ENCODE peak calls at places on chromosomes 5 and 9, in five cellular contexts. T is lower lobe of right lung, R is spleen, C is coronary artery, S is left lung. U is an unnamed sample.

GRCh38 chr5:149957855-149958254 is 2.7 kb upstream of the SLC26A2 start:
- DNase-seq in T (no peak), R (no peak), C (no peak), S (no peak), U (no peak)

GRCh38 chr9:114607671-114608524 is 3.2 kb upstream of the TMEM268 start:
- DNase-seq in T (no peak), R (no peak), C (no peak), S (no peak), U (no peak)

GRCh38 chr9:125902224-125902623 is 155.1 kb downstream of the PBX3 start:
- DNase-seq in T (no peak), R (no peak), C (no peak), S (no peak), U (peak)

GRCh38 chr9:137434498-137435380 is 6.4 kb downstream of the ENTPD8 start:
- DNase-seq in T (peak), R (peak), C (no peak), S (peak), U (no peak)

GRCh38 chr5:79560774-79561524 is 47.0 kb upstream of the HOMER1 start:
- DNase-seq in T (no peak), R (no peak), C (no peak), S (no peak), U (peak)

GRCh38 chr5:56698463-56699381 is 116.6 kb upstream of the MAP3K1 start:
- DNase-seq in T (no peak), R (no peak), C (no peak), S (no peak), U (no peak)

GRCh38 chr9:114619205-114619758 is 8.2 kb downstream of the TMEM268 start:
- DNase-seq in T (peak), R (no peak), C (no peak), S (peak), U (no peak)

GRCh38 chr9:125991886-125992529 is 244.8 kb downstream of the PBX3 start:
- DNase-seq in T (peak), R (no peak), C (no peak), S (peak), U (no peak)

GRCh38 chr9:133359420-133360175 is 3.2 kb downstream of the SURF2 start:
- DNase-seq in T (peak), R (no peak), C (no peak), S (peak), U (no peak)

GRCh38 chr5:15600035-15600434 is 100.1 kb downstream of the FBXL7 start:
- DNase-seq in T (no peak), R (no peak), C (no peak), S (no peak), U (no peak)

GRCh38 chr9:385818-386398 is 171.2 kb downstream of the DOCK8 start:
- DNase-seq in T (no peak), R (no peak), C (no peak), S (no peak), U (peak)

GRCh38 chr5:135880801-135881200 is 14.8 kb downstream of the IL9 start:
- DNase-seq in T (no peak), R (no peak), C (no peak), S (no peak), U (no peak)

DNA sequence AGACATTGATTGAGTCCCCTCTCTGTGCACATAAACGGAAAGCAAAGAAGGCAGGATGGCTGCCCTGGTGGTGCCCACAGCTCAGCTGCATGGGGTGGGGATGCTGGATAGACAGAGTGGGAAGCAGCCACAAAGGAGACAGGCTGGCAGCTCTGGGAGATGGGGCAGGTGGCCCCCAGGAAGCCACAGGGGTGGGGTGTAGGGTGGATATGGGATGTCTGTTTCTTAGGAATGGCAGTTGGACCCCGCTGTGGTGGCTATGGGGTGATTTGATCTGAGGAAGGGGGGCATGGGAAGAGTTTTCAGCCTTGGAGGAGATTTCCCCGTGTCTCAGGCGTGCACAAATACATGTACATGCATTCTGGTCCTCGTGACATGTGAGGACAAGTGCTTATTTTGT is 50.2 kb upstream of the VDAC1 start:
- DNase-seq in T (no peak), R (no peak), C (no peak), S (no peak), U (no peak)
- TF ChIP-seq CTCF in T (no peak), R (no peak), C (no peak), S (no peak), U (no peak)

GRCh38 chr9:136051568-136052432 is 43.3 kb downstream of the NACC2 start:
- DNase-seq in T (peak), R (peak), C (peak), S (peak), U (peak)

GRCh38 chr9:136053757-136054142 is 41.3 kb downstream of the NACC2 start:
- DNase-seq in T (no peak), R (no peak), C (no peak), S (no peak), U (no peak)

GRCh38 chr9:136054146-136054545 is 40.9 kb downstream of the NACC2 start:
- DNase-seq in T (no peak), R (no peak), C (no peak), S (no peak), U (no peak)

GRCh38 chr9:136052433-136052880 is 42.6 kb downstream of the NACC2 start:
- DNase-seq in T (no peak), R (no peak), C (peak), S (peak), U (peak)

GRCh38 chr9:136052991-136053756 is 41.9 kb downstream of the NACC2 start:
- DNase-seq in T (no peak), R (no peak), C (no peak), S (peak), U (peak)
- H3K4me3 ChIP-seq in T (peak), R (peak), C (peak), S (peak), U (peak)

GRCh38 chr5:163695817-163696216 is 190.4 kb downstream of the MAT2B start:
- DNase-seq in T (no peak), R (no peak), C (no peak), S (no peak), U (no peak)

DNA sequence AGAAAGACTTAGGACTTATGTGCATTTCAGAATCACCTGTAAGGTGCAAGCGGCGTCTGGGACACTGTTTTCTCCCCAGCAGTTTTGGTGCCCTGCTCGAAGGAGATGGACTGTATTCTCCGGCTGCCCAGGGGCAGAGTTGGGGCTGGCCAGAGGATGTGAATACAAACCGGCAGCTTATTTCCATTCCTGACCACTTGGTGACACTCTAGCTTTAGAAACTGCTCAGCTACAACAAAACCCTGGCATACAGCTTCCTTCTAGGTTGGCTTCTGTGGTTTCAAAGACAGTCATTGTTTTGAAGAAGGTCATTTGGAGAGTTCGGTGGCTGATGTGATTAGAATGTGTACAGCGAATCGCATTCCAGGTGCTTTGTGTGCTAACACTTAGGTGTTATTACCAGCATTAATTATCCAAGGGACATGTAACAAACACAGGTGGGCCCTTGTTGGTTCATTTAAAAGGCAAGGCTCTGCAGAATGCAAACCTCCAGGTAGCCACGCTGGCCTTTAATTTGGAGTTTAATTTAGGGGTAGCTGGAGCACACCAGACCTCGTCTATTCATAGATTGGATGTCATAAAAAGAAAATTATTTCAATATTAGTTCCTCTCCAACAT is 191.0 kb downstream of the MAT2B start:
- DNase-seq in T (no peak), R (no peak), C (no peak), S (no peak), U (peak)
- TF ChIP-seq CTCF in T (peak), R (peak), C (no peak), S (peak), U (peak)

DNA sequence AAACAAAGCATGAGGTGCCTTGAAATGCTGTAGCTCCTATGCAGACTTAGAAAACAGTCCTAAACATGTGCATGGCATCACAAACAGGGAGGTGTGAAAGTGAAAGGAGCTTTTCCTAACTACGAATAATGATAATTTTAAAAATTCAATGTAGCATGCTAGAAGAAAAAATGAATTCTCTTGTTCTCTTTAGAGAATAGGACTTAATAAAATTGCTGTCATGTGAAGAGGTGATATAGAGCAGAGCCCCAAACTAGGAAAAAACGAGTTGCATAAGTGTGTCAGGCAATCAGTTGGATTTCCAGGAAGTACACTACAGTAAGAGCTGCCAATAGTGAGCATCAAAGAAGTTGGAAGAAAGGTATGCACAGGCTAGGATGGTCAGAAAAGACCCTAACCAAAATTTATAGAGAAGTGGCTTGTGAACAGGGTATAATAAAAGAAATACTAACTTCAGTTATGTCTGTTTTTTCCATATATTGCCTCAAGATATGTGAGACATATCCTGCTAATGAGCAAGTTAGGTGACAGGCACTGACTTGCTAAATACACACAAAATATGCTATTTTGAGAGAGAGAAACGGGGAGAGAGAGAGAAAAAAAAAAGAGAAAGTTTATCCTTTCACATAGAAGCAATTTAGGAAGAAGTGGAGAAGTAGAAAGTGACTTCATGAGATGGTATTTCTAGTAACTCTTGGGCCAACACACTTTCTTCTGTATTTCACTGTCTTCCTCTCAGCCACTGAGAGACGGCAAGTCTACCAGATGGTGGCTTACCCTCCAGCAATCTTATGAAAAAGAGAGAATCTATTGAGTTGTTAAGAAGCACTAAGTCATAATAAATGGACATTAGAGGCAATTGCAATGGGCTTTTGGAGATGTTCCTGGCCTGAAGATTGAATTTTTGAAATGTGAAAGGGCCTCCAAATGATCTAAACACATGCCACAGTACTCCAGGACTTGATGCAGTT is 18.1 kb downstream of the ITGA2 start:
- DNase-seq in T (no peak), R (no peak), C (no peak), S (no peak), U (peak)
- H3K4me3 ChIP-seq in T (no peak), R (peak), C (no peak), S (no peak), U (no peak)

GRCh38 chr9:37520641-37521040 is 34.9 kb downstream of the POLR1E start:
- DNase-seq in T (no peak), R (no peak), C (no peak), S (no peak), U (no peak)
- TF ChIP-seq CTCF in T (no peak), R (no peak), C (no peak), S (no peak), U (peak)